ENCODE peak calls at places on chromosomes 2 and 18, in four cellular contexts. One of them, this sample, is unnamed.

GRCh38 chr2:10817413-10817812 is 4.8 kb upstream of the PDIA6 start:
- DNase-seq in mesenteric fat pad: peak
- DNase-seq in fibroblast of lung: no peak
- DNase-seq in HEK293T: peak
- DNase-seq in this sample: no peak

GRCh38 chr18:35949903-35950627 is 22.4 kb upstream of the RMP24 start:
- DNase-seq in mesenteric fat pad: no peak
- DNase-seq in fibroblast of lung: peak
- DNase-seq in HEK293T: peak
- DNase-seq in this sample: peak

GRCh38 chr2:140695163-140695562 is 1435.7 kb downstream of the LRP1B start:
- DNase-seq in mesenteric fat pad: no peak
- DNase-seq in fibroblast of lung: peak
- DNase-seq in HEK293T: no peak
- DNase-seq in this sample: no peak

GRCh38 chr2:239371726-239372686 is 28.8 kb downstream of the HDAC4 start:
- DNase-seq in mesenteric fat pad: peak
- DNase-seq in fibroblast of lung: no peak
- DNase-seq in HEK293T: no peak
- DNase-seq in this sample: no peak

GRCh38 chr2:241635756-241636155 is 1.2 kb downstream of the THAP4 start:
- DNase-seq in mesenteric fat pad: no peak
- DNase-seq in fibroblast of lung: peak
- DNase-seq in HEK293T: no peak
- DNase-seq in this sample: no peak

GRCh38 chr2:84694088-84694622 is 177.9 kb downstream of the DNAH6 start:
- DNase-seq in mesenteric fat pad: no peak
- DNase-seq in fibroblast of lung: no peak
- DNase-seq in HEK293T: no peak
- DNase-seq in this sample: peak

GRCh38 chr2:112669667-112670066 is 23.9 kb downstream of the SLC20A1 start:
- DNase-seq in mesenteric fat pad: no peak
- DNase-seq in fibroblast of lung: no peak
- DNase-seq in HEK293T: no peak
- DNase-seq in this sample: no peak

GRCh38 chr2:66733361-66733760 is 298.4 kb downstream of the MEIS1 start:
- DNase-seq in mesenteric fat pad: no peak
- DNase-seq in fibroblast of lung: no peak
- DNase-seq in HEK293T: no peak
- DNase-seq in this sample: no peak

GRCh38 chr2:129905664-129906081 is 73.8 kb upstream of the RAB6C start:
- DNase-seq in mesenteric fat pad: no peak
- DNase-seq in fibroblast of lung: no peak
- DNase-seq in HEK293T: no peak
- DNase-seq in this sample: no peak

GRCh38 chr2:218295029-218295428 is 2.7 kb upstream of the TMBIM1 start:
- DNase-seq in mesenteric fat pad: no peak
- DNase-seq in fibroblast of lung: no peak
- DNase-seq in HEK293T: no peak
- DNase-seq in this sample: no peak

GRCh38 chr18:31980863-31981262 is 37.8 kb upstream of the RNF125 start:
- DNase-seq in mesenteric fat pad: no peak
- DNase-seq in fibroblast of lung: no peak
- DNase-seq in HEK293T: no peak
- DNase-seq in this sample: no peak

GRCh38 chr2:119849838-119850565 is 90.3 kb downstream of the PTPN4 start:
- DNase-seq in mesenteric fat pad: no peak
- DNase-seq in fibroblast of lung: no peak
- DNase-seq in HEK293T: no peak
- DNase-seq in this sample: no peak

GRCh38 chr2:151043484-151043883 is 218.2 kb downstream of the RBM43 start:
- DNase-seq in mesenteric fat pad: no peak
- DNase-seq in fibroblast of lung: peak
- DNase-seq in HEK293T: peak
- DNase-seq in this sample: no peak

GRCh38 chr2:196263181-196263747 is 91.9 kb upstream of the STK17B start:
- DNase-seq in mesenteric fat pad: no peak
- DNase-seq in fibroblast of lung: peak
- DNase-seq in HEK293T: no peak
- DNase-seq in this sample: peak

GRCh38 chr2:233124449-233125080 is 64.4 kb downstream of the INPP5D start:
- DNase-seq in mesenteric fat pad: no peak
- DNase-seq in fibroblast of lung: no peak
- DNase-seq in HEK293T: no peak
- DNase-seq in this sample: no peak

GRCh38 chr2:38178142-38178541 is 102.2 kb upstream of the CYP1B1 start:
- DNase-seq in mesenteric fat pad: no peak
- DNase-seq in fibroblast of lung: peak
- DNase-seq in HEK293T: no peak
- DNase-seq in this sample: no peak

GRCh38 chr18:35463050-35463449 is 34.7 kb downstream of the INO80C start:
- DNase-seq in mesenteric fat pad: no peak
- DNase-seq in fibroblast of lung: no peak
- DNase-seq in HEK293T: no peak
- DNase-seq in this sample: no peak

GRCh38 chr2:73217826-73218225 is 3.8 kb downstream of the SMYD5 start:
- DNase-seq in mesenteric fat pad: no peak
- DNase-seq in fibroblast of lung: no peak
- DNase-seq in HEK293T: no peak
- DNase-seq in this sample: no peak

GRCh38 chr2:199484927-199485326 is 27.2 kb upstream of the SATB2 start:
- DNase-seq in mesenteric fat pad: no peak
- DNase-seq in fibroblast of lung: no peak
- DNase-seq in HEK293T: peak
- DNase-seq in this sample: no peak

GRCh38 chr18:63907649-63908048 is at the start of gene SERPINB10:
- DNase-seq in mesenteric fat pad: no peak
- DNase-seq in fibroblast of lung: no peak
- DNase-seq in HEK293T: no peak
- DNase-seq in this sample: no peak

GRCh38 chr2:127759931-127760330 is 51.0 kb downstream of the WDR33 start:
- DNase-seq in mesenteric fat pad: no peak
- DNase-seq in fibroblast of lung: no peak
- DNase-seq in HEK293T: no peak
- DNase-seq in this sample: no peak

GRCh38 chr2:241617431-241618154 is 19.4 kb downstream of the THAP4 start:
- DNase-seq in mesenteric fat pad: no peak
- DNase-seq in fibroblast of lung: no peak
- DNase-seq in HEK293T: no peak
- DNase-seq in this sample: peak

GRCh38 chr2:27663160-27663462 is 303 bp downstream of the SUPT7L start:
- DNase-seq in mesenteric fat pad: no peak
- DNase-seq in fibroblast of lung: no peak
- DNase-seq in HEK293T: no peak
- DNase-seq in this sample: no peak

GRCh38 chr2:233831861-233832260 is 22.5 kb downstream of the HJURP start:
- DNase-seq in mesenteric fat pad: peak
- DNase-seq in fibroblast of lung: no peak
- DNase-seq in HEK293T: no peak
- DNase-seq in this sample: no peak